ENCODE peak calls at places on chromosomes 16 and 17, in ten cellular contexts. X is EL; L is globus pallidus; P is stimulated activated CD8-positive, alpha-beta memory T cell treated with anti-CD3 and anti-CD28 coated beads, Interleukin-15, amount 100 ng/mL, for 48 hours; C is T-helper 22 cell; Q is ELR; N is choroid plexus epithelial cell; Y is upper lobe of right lung; H is astrocyte; M is cardiac fibroblast. W is an unnamed sample.
A peak's percentile ranks its signal among the peaks of the same experiment; 100 is the strongest.

GRCh38 chr17:74211141-74211928 is 2.0 kb upstream of the TTYH2 start:
- DNase-seq in X (peak; percentile 32), L (peak; percentile 46), P (no peak), C (no peak), Q (peak; percentile 67), N (peak; percentile 40), Y (no peak), H (peak; percentile 21), M (no peak), W (no peak)

GRCh38 chr17:75738218-75738802 is 17.1 kb downstream of the ITGB4 start:
- DNase-seq in X (peak; percentile 34), L (peak; percentile 59), P (peak; percentile 30), C (no peak), Q (peak; percentile 42), N (peak; percentile 17), Y (no peak), H (no peak), M (peak; percentile 46), W (no peak)

GRCh38 chr16:69351309-69352027 is at the start of gene TMED6:
- DNase-seq in X (no peak), L (no peak), P (no peak), C (no peak), Q (no peak), N (no peak), Y (no peak), H (no peak), M (no peak), W (no peak)

GRCh38 chr16:81634380-81635121 is 144.5 kb upstream of the PLCG2 start:
- DNase-seq in X (no peak), L (no peak), P (no peak), C (no peak), Q (no peak), N (peak; percentile 88), Y (no peak), H (peak; percentile 65), M (peak; percentile 22), W (no peak)

GRCh38 chr17:46877466-46877865 is 26.1 kb downstream of the WNT9B start:
- DNase-seq in X (no peak), L (no peak), P (no peak), C (no peak), Q (no peak), N (no peak), Y (no peak), H (no peak), M (no peak), W (no peak)

GRCh38 chr16:76573281-76573680 is 296.1 kb downstream of the CNTNAP4 start:
- DNase-seq in X (no peak), L (no peak), P (no peak), C (no peak), Q (no peak), N (no peak), Y (no peak), H (no peak), M (no peak), W (no peak)

GRCh38 chr17:41988418-41988817 is 21.8 kb downstream of the CNP start:
- DNase-seq in X (no peak), L (no peak), P (no peak), C (no peak), Q (no peak), N (no peak), Y (no peak), H (no peak), M (no peak), W (no peak)

GRCh38 chr17:39084558-39084957 is 66.9 kb downstream of the PLXDC1 start:
- DNase-seq in X (no peak), L (no peak), P (no peak), C (no peak), Q (no peak), N (no peak), Y (no peak), H (no peak), M (no peak), W (no peak)

GRCh38 chr16:84519855-84520254 is 15.4 kb upstream of the MEAK7 start:
- DNase-seq in X (no peak), L (no peak), P (no peak), C (no peak), Q (no peak), N (no peak), Y (no peak), H (no peak), M (no peak), W (no peak)

GRCh38 chr17:7146115-7146514 is 31.5 kb upstream of the ASGR2 start:
- DNase-seq in X (no peak), L (no peak), P (no peak), C (no peak), Q (no peak), N (no peak), Y (no peak), H (peak; percentile 16), M (no peak), W (no peak)

W was measured in brain pericyte.